ENCODE peak calls at places on chromosomes 4 and X, in six cellular contexts. One of them, this sample, is unnamed.

GRCh38 chr4:92183825-92184224 is 119.9 kb upstream of the GRID2 start:
- DNase-seq in coronary artery: no peak
- DNase-seq in fibroblast of mammary gland: no peak
- DNase-seq in cardiac fibroblast: no peak
- DNase-seq in HFF-Myc: no peak
- DNase-seq in breast epithelium: no peak
- DNase-seq in this sample: no peak

GRCh38 chr4:28310926-28311325 is 1450.3 kb downstream of the STIM2 start:
- DNase-seq in fibroblast of mammary gland: peak; percentile 63
- DNase-seq in cardiac fibroblast: no peak
- DNase-seq in HFF-Myc: no peak
- DNase-seq in breast epithelium: no peak
- DNase-seq in coronary artery: no peak
- DNase-seq in this sample: no peak

GRCh38 chrX:74925210-74926088 is at the start of gene NEXMIF:
- DNase-seq in cardiac fibroblast: peak; percentile 13
- DNase-seq in coronary artery: no peak
- DNase-seq in HFF-Myc: no peak
- DNase-seq in fibroblast of mammary gland: peak; percentile 7
- DNase-seq in breast epithelium: no peak
- DNase-seq in this sample: no peak

GRCh38 chrX:7286461-7286860 is 138.5 kb upstream of the PUDP start:
- DNase-seq in cardiac fibroblast: peak; percentile 52
- DNase-seq in coronary artery: no peak
- DNase-seq in HFF-Myc: no peak
- DNase-seq in fibroblast of mammary gland: peak; percentile 37
- DNase-seq in breast epithelium: no peak
- DNase-seq in this sample: no peak

GRCh38 chr4:38743866-38744265 is 38.9 kb downstream of the TLR10 start:
- DNase-seq in fibroblast of mammary gland: no peak
- DNase-seq in breast epithelium: no peak
- DNase-seq in coronary artery: no peak
- DNase-seq in cardiac fibroblast: peak; percentile 6
- DNase-seq in HFF-Myc: peak; percentile 35
- DNase-seq in this sample: no peak

GRCh38 chr4:105831189-105831588 is 64.1 kb upstream of the NPNT start:
- DNase-seq in coronary artery: no peak
- DNase-seq in HFF-Myc: no peak
- DNase-seq in cardiac fibroblast: no peak
- DNase-seq in breast epithelium: no peak
- DNase-seq in fibroblast of mammary gland: no peak
- DNase-seq in this sample: no peak

GRCh38 chr4:128346054-128346716 is 58.6 kb upstream of the PGRMC2 start:
- DNase-seq in HFF-Myc: no peak
- DNase-seq in coronary artery: no peak
- DNase-seq in breast epithelium: no peak
- DNase-seq in fibroblast of mammary gland: no peak
- DNase-seq in cardiac fibroblast: peak; percentile 53
- DNase-seq in this sample: no peak

GRCh38 chrX:38552721-38553120 is 8.6 kb upstream of the TSPAN7 start:
- DNase-seq in HFF-Myc: no peak
- DNase-seq in cardiac fibroblast: no peak
- DNase-seq in fibroblast of mammary gland: no peak
- DNase-seq in breast epithelium: no peak
- DNase-seq in coronary artery: no peak
- DNase-seq in this sample: peak; percentile 2

GRCh38 chr4:71550220-71551190 is 211.7 kb downstream of the SLC4A4 start:
- DNase-seq in cardiac fibroblast: peak; percentile 59
- DNase-seq in coronary artery: no peak
- DNase-seq in breast epithelium: no peak
- DNase-seq in HFF-Myc: peak; percentile 5
- DNase-seq in fibroblast of mammary gland: peak; percentile 8
- DNase-seq in this sample: peak; percentile 72

GRCh38 chr4:37530451-37530850 is 155.7 kb downstream of the RELL1 start:
- DNase-seq in HFF-Myc: no peak
- DNase-seq in coronary artery: no peak
- DNase-seq in fibroblast of mammary gland: no peak
- DNase-seq in breast epithelium: no peak
- DNase-seq in cardiac fibroblast: no peak
- DNase-seq in this sample: no peak

GRCh38 chr4:74370912-74371311 is 6.0 kb downstream of the EREG start:
- DNase-seq in coronary artery: no peak
- DNase-seq in cardiac fibroblast: peak; percentile 80
- DNase-seq in breast epithelium: no peak
- DNase-seq in HFF-Myc: peak; percentile 66
- DNase-seq in fibroblast of mammary gland: peak; percentile 74
- DNase-seq in this sample: peak; percentile 58

GRCh38 chr4:117324851-117325491 is 239.6 kb upstream of the TRAM1L1 start:
- DNase-seq in cardiac fibroblast: peak; percentile 26
- DNase-seq in fibroblast of mammary gland: peak; percentile 25
- DNase-seq in breast epithelium: no peak
- DNase-seq in HFF-Myc: no peak
- DNase-seq in coronary artery: no peak
- DNase-seq in this sample: peak; percentile 97

DNA sequence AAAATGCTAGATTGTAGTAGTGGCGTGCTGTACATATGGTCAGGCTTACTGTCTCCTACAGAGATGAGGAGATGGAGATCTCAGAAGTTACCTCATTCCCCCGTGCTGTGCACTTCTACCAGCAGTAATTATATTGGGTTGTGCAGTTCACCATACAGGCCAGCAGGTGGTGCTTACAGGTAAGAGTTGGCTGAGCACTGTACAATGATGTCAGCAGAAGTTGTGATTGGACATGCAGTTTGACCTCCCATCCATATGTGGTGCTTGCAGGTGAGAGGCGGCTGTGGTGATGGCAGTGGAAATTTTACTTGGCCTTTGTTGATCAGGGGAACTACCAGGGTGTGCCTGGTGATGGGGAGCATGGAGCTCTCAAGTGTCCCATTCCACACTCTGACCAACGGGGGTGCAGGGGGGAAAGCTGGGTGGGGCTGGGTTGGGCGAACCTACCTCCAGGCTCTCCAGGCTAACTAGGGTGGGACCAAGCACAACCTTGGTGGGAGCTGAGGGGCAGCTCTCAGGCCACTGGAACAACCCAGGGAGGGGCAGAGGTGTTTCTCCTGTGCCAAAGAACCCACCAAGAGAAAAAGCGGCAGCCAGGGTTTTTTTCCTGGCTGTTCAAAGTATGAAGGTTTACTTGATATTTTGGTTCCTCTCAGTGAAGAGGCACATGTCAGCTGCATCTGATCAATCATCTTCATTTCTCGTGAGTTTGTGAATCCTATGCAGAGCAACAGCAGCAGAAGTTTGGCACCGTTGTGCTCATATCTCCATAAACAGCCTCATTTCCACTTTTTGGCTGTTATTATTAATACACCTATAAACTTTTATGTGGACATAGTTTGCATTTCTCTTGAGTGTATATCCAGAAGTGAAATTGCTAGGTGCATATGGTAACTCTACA is 73.8 kb upstream of the FREM3 start:
- DNase-seq in breast epithelium: no peak
- DNase-seq in HFF-Myc: peak; percentile 38
- DNase-seq in coronary artery: no peak
- DNase-seq in fibroblast of mammary gland: peak; percentile 68
- DNase-seq in cardiac fibroblast: peak; percentile 71
- DNase-seq in this sample: peak; percentile 38
- TF ChIP-seq CTCF in breast epithelium: no peak
- TF ChIP-seq CTCF in HFF-Myc: peak; percentile 67
- TF ChIP-seq CTCF in coronary artery: no peak
- TF ChIP-seq CTCF in fibroblast of mammary gland: peak; percentile 80
- TF ChIP-seq CTCF in cardiac fibroblast: peak; percentile 76
- TF ChIP-seq CTCF in this sample: peak; percentile 70

GRCh38 chrX:50165727-50166126 is 35.1 kb downstream of the AKAP4 start:
- DNase-seq in fibroblast of mammary gland: no peak
- DNase-seq in HFF-Myc: no peak
- DNase-seq in cardiac fibroblast: no peak
- DNase-seq in breast epithelium: no peak
- DNase-seq in coronary artery: no peak
- DNase-seq in this sample: no peak
- H3K4me3 ChIP-seq in fibroblast of mammary gland: no peak overlapping the region
- H3K4me3 ChIP-seq in HFF-Myc: no peak overlapping the region
- H3K4me3 ChIP-seq in cardiac fibroblast: no peak overlapping the region
- H3K4me3 ChIP-seq in breast epithelium: no peak overlapping the region
- H3K4me3 ChIP-seq in coronary artery: no peak overlapping the region
- H3K4me3 ChIP-seq in this sample: no peak overlapping the region

GRCh38 chr4:26175905-26176304 is 144.9 kb upstream of the RBPJ start:
- DNase-seq in fibroblast of mammary gland: no peak
- DNase-seq in cardiac fibroblast: no peak
- DNase-seq in breast epithelium: no peak
- DNase-seq in coronary artery: no peak
- DNase-seq in HFF-Myc: no peak
- DNase-seq in this sample: no peak

GRCh38 chr4:26176621-26177121 is 144.1 kb upstream of the RBPJ start:
- DNase-seq in cardiac fibroblast: peak; percentile 86
- DNase-seq in breast epithelium: no peak
- DNase-seq in coronary artery: no peak
- DNase-seq in fibroblast of mammary gland: peak; percentile 63
- DNase-seq in HFF-Myc: no peak
- DNase-seq in this sample: peak; percentile 80

GRCh38 chr4:26178874-26179273 is 141.9 kb upstream of the RBPJ start:
- DNase-seq in coronary artery: no peak
- DNase-seq in fibroblast of mammary gland: peak; percentile 42
- DNase-seq in cardiac fibroblast: no peak
- DNase-seq in HFF-Myc: no peak
- DNase-seq in breast epithelium: peak; percentile 21
- DNase-seq in this sample: peak; percentile 59

GRCh38 chr4:26181616-26182015 is 139.2 kb upstream of the RBPJ start:
- DNase-seq in HFF-Myc: no peak
- DNase-seq in coronary artery: no peak
- DNase-seq in cardiac fibroblast: peak; percentile 66
- DNase-seq in fibroblast of mammary gland: peak; percentile 67
- DNase-seq in breast epithelium: no peak
- DNase-seq in this sample: peak; percentile 44

GRCh38 chr4:26179316-26179760 is 141.5 kb upstream of the RBPJ start:
- DNase-seq in cardiac fibroblast: no peak
- DNase-seq in HFF-Myc: no peak
- DNase-seq in breast epithelium: no peak
- DNase-seq in fibroblast of mammary gland: no peak
- DNase-seq in coronary artery: no peak
- DNase-seq in this sample: no peak
- TF ChIP-seq CTCF in cardiac fibroblast: no peak
- TF ChIP-seq CTCF in HFF-Myc: no peak
- TF ChIP-seq CTCF in breast epithelium: no peak
- TF ChIP-seq CTCF in fibroblast of mammary gland: no peak
- TF ChIP-seq CTCF in coronary artery: no peak
- TF ChIP-seq CTCF in this sample: no peak

DNA sequence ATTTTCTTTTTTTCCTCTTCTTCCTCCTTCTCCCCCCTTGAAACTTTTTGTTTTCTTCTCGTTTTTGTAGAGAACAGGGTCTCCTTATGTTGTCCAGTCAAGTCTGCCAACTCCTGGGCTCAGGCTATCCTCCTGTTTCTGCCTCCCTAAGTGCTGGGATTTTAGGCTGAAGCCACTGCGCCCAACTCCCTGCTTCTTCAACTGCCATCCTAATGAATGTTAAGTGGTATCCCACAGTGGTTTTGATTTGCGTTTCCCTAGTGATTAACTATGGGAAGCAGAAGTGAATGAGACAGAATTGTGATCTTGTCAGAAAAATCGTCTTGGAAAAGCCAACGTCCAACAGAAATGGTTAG is 999 bp upstream of the ADD1 start:
- DNase-seq in fibroblast of mammary gland: no peak
- DNase-seq in HFF-Myc: no peak
- DNase-seq in breast epithelium: no peak
- DNase-seq in coronary artery: no peak
- DNase-seq in cardiac fibroblast: no peak
- DNase-seq in this sample: no peak
- H3K4me3 ChIP-seq in fibroblast of mammary gland: peak overlapping the region; percentile 67
- H3K4me3 ChIP-seq in HFF-Myc: peak overlapping the region; percentile 75
- H3K4me3 ChIP-seq in breast epithelium: peak overlapping the region; percentile 74
- H3K4me3 ChIP-seq in coronary artery: peak overlapping the region; percentile 90
- H3K4me3 ChIP-seq in cardiac fibroblast: peak overlapping the region; percentile 82
- H3K4me3 ChIP-seq in this sample: peak overlapping the region; percentile 77

GRCh38 chrX:30735839-30736238 is 82.6 kb downstream of the GK start:
- DNase-seq in breast epithelium: no peak
- DNase-seq in fibroblast of mammary gland: peak; percentile 62
- DNase-seq in HFF-Myc: peak; percentile 40
- DNase-seq in cardiac fibroblast: peak; percentile 68
- DNase-seq in coronary artery: no peak
- DNase-seq in this sample: peak; percentile 55
- TF ChIP-seq CTCF in breast epithelium: peak; percentile 8
- TF ChIP-seq CTCF in fibroblast of mammary gland: peak; percentile 83
- TF ChIP-seq CTCF in HFF-Myc: peak; percentile 65
- TF ChIP-seq CTCF in cardiac fibroblast: peak; percentile 52
- TF ChIP-seq CTCF in coronary artery: peak; percentile 20
- TF ChIP-seq CTCF in this sample: peak; percentile 67

GRCh38 chr4:99943904-99944437 is 2.4 kb downstream of the DNAJB14 start:
- DNase-seq in cardiac fibroblast: no peak
- DNase-seq in coronary artery: no peak
- DNase-seq in fibroblast of mammary gland: no peak
- DNase-seq in HFF-Myc: no peak
- DNase-seq in breast epithelium: no peak
- DNase-seq in this sample: no peak
- H3K4me3 ChIP-seq in cardiac fibroblast: no peak overlapping the region
- H3K4me3 ChIP-seq in coronary artery: no peak overlapping the region
- H3K4me3 ChIP-seq in fibroblast of mammary gland: no peak overlapping the region
- H3K4me3 ChIP-seq in HFF-Myc: no peak overlapping the region
- H3K4me3 ChIP-seq in breast epithelium: no peak overlapping the region
- H3K4me3 ChIP-seq in this sample: no peak overlapping the region

DNA sequence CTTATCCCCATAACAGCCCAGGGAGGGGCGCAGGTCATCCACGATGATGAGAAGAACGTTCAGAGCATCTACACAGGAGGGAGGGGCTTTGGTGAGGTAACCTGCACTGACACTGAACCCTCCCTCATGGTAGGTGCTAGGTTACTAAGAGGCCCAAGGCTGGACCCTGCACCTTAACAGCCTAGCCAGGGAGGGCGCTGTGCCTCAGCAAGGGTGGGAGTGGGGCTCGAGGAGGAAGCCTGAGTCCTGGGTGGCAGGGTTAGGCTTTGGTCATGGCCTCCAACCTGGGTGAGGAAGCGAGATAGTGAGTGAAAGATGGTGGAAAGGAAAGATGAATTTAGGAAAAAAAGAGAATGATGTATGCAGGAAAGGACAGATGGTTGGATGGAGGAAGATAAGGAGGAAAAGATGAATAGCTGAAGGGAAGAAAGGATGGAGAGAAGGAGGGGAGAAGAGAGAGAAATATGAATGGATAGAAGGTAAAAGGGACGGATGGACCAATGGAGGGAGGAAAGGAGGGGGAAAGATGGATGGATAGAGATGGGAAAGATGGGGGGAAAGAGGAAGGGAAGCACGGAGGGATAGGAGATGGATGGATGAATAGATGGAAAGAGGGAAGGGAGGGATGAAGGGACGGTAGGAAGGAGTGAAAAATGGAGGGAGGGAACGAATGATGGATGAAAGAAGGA is 736 bp downstream of the IDS start:
- DNase-seq in coronary artery: no peak
- DNase-seq in fibroblast of mammary gland: peak; percentile 9
- DNase-seq in breast epithelium: no peak
- DNase-seq in cardiac fibroblast: peak; percentile 16
- DNase-seq in HFF-Myc: no peak
- DNase-seq in this sample: no peak
- TF ChIP-seq CTCF in coronary artery: no peak
- TF ChIP-seq CTCF in fibroblast of mammary gland: no peak
- TF ChIP-seq CTCF in breast epithelium: no peak
- TF ChIP-seq CTCF in cardiac fibroblast: peak; percentile 15
- TF ChIP-seq CTCF in HFF-Myc: peak; percentile 22
- TF ChIP-seq CTCF in this sample: peak; percentile 34